ENCODE peak calls at places on chromosomes 11 and 22, in six cellular contexts. B is brain microvascular endothelial cell, Q is lower lobe of right lung, G is cardiac muscle cell, N is BJ, F is prostate gland. T is an unnamed sample.

GRCh38 chr22:17272511-17272991 is 53.3 kb upstream of the ADA2 start:
- DNase-seq in B (no peak), F (no peak), Q (peak; percentile 25), G (peak; percentile 24), N (no peak), T (no peak)

GRCh38 chr11:131888230-131888826 is 517.9 kb downstream of the NTM start:
- DNase-seq in F (no peak), G (no peak), B (peak; percentile 94), Q (no peak), N (peak; percentile 62), T (no peak)

GRCh38 chr11:66879583-66879982 is 22.7 kb downstream of the LRFN4 start:
- DNase-seq in B (no peak), Q (no peak), G (no peak), F (no peak), N (no peak), T (no peak)

GRCh38 chr11:65316311-65316978 is 1.8 kb downstream of the CDC42EP2 start:
- DNase-seq in B (peak; percentile 87), N (peak; percentile 98), F (no peak), Q (peak; percentile 53), G (no peak), T (peak; percentile 87)

GRCh38 chr11:19419021-19419750 is 178.4 kb upstream of the E2F8 start:
- DNase-seq in Q (no peak), N (no peak), F (no peak), B (peak; percentile 14), G (no peak), T (no peak)

GRCh38 chr11:15123849-15124248 is 9.1 kb downstream of the INSC start:
- DNase-seq in B (peak; percentile 88), N (peak; percentile 40), G (no peak), F (no peak), Q (no peak), T (peak; percentile 9)

GRCh38 chr22:37752189-37753061 is 55.3 kb upstream of the GCAT start:
- DNase-seq in F (peak; percentile 88), G (no peak), N (peak; percentile 89), B (peak; percentile 83), Q (peak; percentile 87), T (peak; percentile 97)

GRCh38 chr11:132258865-132259264 is 888.5 kb downstream of the NTM start:
- DNase-seq in B (peak; percentile 75), F (no peak), G (no peak), Q (no peak), N (peak; percentile 4), T (no peak)

GRCh38 chr11:35675901-35676610 is 13.5 kb downstream of the TRIM44 start:
- DNase-seq in G (no peak), F (no peak), N (no peak), Q (no peak), B (no peak), T (no peak)

GRCh38 chr11:49221112-49221511 is 12.7 kb upstream of the FOLH1 start:
- DNase-seq in G (no peak), N (no peak), Q (no peak), B (no peak), F (no peak), T (no peak)

GRCh38 chr11:112999518-112999917 is 38.3 kb downstream of the NCAM1 start:
- DNase-seq in Q (no peak), F (no peak), B (no peak), G (no peak), N (no peak), T (no peak)

GRCh38 chr11:110921742-110922200 is 209.5 kb upstream of the ARHGAP20 start:
- DNase-seq in G (no peak), N (no peak), B (no peak), F (peak; percentile 82), Q (no peak), T (no peak)

GRCh38 chr11:6587360-6587953 is 16.0 kb downstream of the RRP8 start:
- DNase-seq in F (peak; percentile 51), N (no peak), B (no peak), Q (no peak), G (no peak), T (no peak)

GRCh38 chr22:47587861-47588582 is 825.6 kb downstream of the TBC1D22A start:
- DNase-seq in F (no peak), N (no peak), B (no peak), G (no peak), Q (no peak), T (no peak)

GRCh38 chr11:11025087-11025486 is 167.2 kb upstream of the ZBED5 start:
- DNase-seq in B (peak; percentile 67), G (no peak), N (no peak), Q (no peak), F (no peak), T (no peak)

GRCh38 chr11:60265373-60266214 is 14.9 kb upstream of the MS4A4A start:
- DNase-seq in F (peak; percentile 9), Q (no peak), G (peak; percentile 43), N (no peak), B (peak; percentile 40), T (no peak)

GRCh38 chr11:124893781-124894401 is 3.8 kb downstream of the ROBO4 start:
- DNase-seq in G (no peak), N (no peak), F (no peak), Q (no peak), B (no peak), T (peak; percentile 30)

GRCh38 chr11:124896821-124897391 is 759 bp downstream of the ROBO4 start:
- DNase-seq in G (no peak), N (no peak), F (no peak), Q (no peak), B (no peak), T (no peak)

GRCh38 chr11:124896071-124896750 is 1.5 kb downstream of the ROBO4 start:
- DNase-seq in B (no peak), G (no peak), N (no peak), F (no peak), Q (no peak), T (no peak)

GRCh38 chr11:124894606-124895430 is 2.8 kb downstream of the ROBO4 start:
- DNase-seq in F (no peak), G (no peak), B (no peak), N (no peak), Q (no peak), T (no peak)

DNA sequence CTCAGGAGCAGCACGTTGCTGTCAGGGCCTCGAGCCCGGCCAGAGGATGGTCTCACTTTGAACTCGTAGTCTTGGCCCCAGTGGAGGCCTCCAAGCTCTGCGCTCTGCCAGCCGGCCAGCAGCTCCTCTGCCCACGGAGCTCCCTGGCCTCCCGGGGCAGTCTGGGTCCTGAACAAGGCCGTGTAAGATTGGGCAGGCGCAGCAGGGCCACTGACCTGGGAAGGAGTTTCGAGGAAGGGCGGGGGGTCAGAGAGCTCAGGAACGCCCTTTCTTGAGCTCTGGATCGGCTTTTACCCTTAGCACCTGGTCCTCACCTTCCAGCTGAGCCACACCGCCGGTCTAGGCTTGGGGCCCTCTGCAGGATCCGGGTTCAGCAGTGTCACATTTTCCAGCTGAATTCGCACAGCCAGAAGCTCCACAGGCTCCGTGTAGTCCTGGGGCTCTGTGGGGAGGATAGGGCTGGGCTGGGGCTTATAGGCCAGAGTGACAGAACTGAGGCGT is 2.1 kb downstream of the ROBO4 start:
- DNase-seq in F (no peak), Q (no peak), B (no peak), G (no peak), N (no peak), T (no peak)
- H3K4me3 ChIP-seq in F (no peak overlapping the region), Q (peak overlapping the region; percentile 51), B (no peak overlapping the region), G (no peak overlapping the region), N (no peak overlapping the region), T (peak overlapping the region; percentile 37)

GRCh38 chr11:74566386-74566960 is 25.9 kb upstream of the POLD3 start:
- DNase-seq in B (no peak), Q (no peak), G (no peak), F (no peak), N (no peak), T (no peak)
- TF ChIP-seq CTCF in B (no peak), Q (no peak), G (no peak), F (no peak), N (no peak), T (no peak)

GRCh38 chr11:1581976-1582375 is 3.1 kb downstream of the KRTAP5-1 start:
- DNase-seq in N (no peak), Q (no peak), F (no peak), G (no peak), B (no peak), T (no peak)
- H3K27me3 ChIP-seq in N (peaks cover 5% of the 10 kb centered on the region), Q (no peaks in the 10 kb centered on the region), F (peaks cover 2% of the 10 kb centered on the region), G (peaks cover 37% of the 10 kb centered on the region), B (no peaks in the 10 kb centered on the region), T (no peaks in the 10 kb centered on the region)

GRCh38 chr11:62543680-62544444 is 2.7 kb downstream of the AHNAK start:
- DNase-seq in Q (no peak), G (no peak), N (no peak), B (no peak), F (peak; percentile 25), T (no peak)
- H3K4me3 ChIP-seq in Q (peak overlapping the region; percentile 98), G (no peak overlapping the region), N (peak overlapping the region; percentile 96), B (peak overlapping the region; percentile 90), F (peak overlapping the region; percentile 98), T (peak overlapping the region; percentile 97)

GRCh38 chr11:86538223-86538548 is 134.2 kb downstream of the ME3 start:
- DNase-seq in N (no peak), B (no peak), G (no peak), F (no peak), Q (no peak), T (no peak)

GRCh38 chr11:86535773-86536172 is 136.6 kb downstream of the ME3 start:
- DNase-seq in G (no peak), N (no peak), F (no peak), B (no peak), Q (no peak), T (no peak)

GRCh38 chr11:86537541-86538222 is 134.7 kb downstream of the ME3 start:
- DNase-seq in N (no peak), B (peak; percentile 28), Q (no peak), G (peak; percentile 54), F (no peak), T (no peak)
- TF ChIP-seq CTCF in N (no peak), B (peak; percentile 61), Q (no peak), G (peak; percentile 39), F (no peak), T (no peak)

DNA sequence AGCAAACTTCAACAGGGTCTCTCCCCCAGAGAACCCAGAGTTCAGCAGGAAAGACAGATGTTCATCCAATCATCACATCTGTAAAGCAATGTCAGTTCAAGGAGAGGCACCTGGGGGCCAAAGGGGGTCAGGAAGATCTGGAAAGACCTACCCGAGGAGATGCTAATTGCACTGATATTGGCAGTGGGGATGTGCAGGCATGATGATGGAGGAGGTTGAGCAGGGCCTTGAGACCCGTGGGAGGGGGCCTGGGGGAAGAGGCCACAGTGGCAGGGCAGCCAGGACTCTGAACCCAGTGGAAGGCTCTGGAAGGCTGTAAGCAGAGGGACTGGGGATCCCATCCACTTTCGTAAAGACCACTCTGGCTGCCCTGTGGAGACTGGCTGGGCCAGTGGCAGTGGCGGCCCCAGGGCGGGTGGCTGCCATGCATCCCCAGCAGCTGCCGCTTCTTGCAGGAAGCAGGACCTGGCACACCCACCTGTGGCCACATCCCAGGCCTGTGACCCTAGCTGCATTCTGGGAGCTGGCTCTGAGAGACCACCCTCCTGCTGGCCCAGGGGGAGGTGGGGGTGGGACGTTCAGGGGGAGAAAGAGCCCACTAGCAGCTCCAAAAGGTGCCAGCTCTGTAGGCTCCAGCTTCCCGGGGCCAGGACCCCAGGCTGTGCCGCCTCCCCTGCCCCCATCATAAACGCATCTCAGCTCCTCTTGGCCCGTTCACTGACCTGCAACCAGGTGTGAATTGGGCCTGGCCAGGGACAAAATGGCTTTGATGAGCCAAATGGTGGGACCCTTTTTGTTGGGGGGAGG is 59.9 kb upstream of the FGF3 start:
- DNase-seq in G (no peak), F (no peak), Q (peak; percentile 25), N (no peak), B (no peak), T (no peak)
- H3K27me3 ChIP-seq in G (no peaks in the 10 kb centered on the region), F (no peaks in the 10 kb centered on the region), Q (peaks cover 21% of the 10 kb centered on the region), N (peaks cover 10% of the 10 kb centered on the region), B (peaks cover 18% of the 10 kb centered on the region), T (no peaks in the 10 kb centered on the region)